ENCODE peak calls at places on chromosomes 1 and 21, in nine cellular contexts. Q is mammary epithelial cell; H is fibroblast of lung; U is ovary; C is upper lobe of right lung; F is CD8-positive, alpha-beta T cell; Y is psoas muscle; S is heart left ventricle; I is left ventricle myocardium inferior. G is an unnamed sample. For H3K4me1, the result is how much of the 10 kb centered on the place peaks cover.

GRCh38 chr1:23931481-23931880 is 18.3 kb upstream of the CNR2 start:
- DNase-seq in Q (no peak), H (no peak), U (no peak), C (no peak), F (no peak), Y (no peak), S (no peak), I (no peak), G (no peak)

GRCh38 chr1:8134546-8135235 is 108.6 kb upstream of the ERRFI1 start:
- DNase-seq in Q (no peak), H (peak), U (no peak), C (no peak), F (no peak), Y (no peak), S (no peak), I (no peak), G (peak)

GRCh38 chr21:35925497-35925896 is 134.8 kb downstream of the SETD4 start:
- DNase-seq in Q (peak), H (peak), U (no peak), C (no peak), F (no peak), Y (peak), S (no peak), I (no peak), G (peak)

GRCh38 chr1:47703161-47703825 is 265.4 kb downstream of the FOXD2 start:
- DNase-seq in Q (no peak), H (no peak), U (no peak), C (peak), F (no peak), Y (no peak), S (no peak), I (no peak), G (no peak)

GRCh38 chr1:168348146-168348709 is 67.6 kb downstream of the TBX19 start:
- DNase-seq in Q (no peak), H (no peak), U (no peak), C (no peak), F (no peak), Y (no peak), S (no peak), I (no peak), G (no peak)

GRCh38 chr1:65423884-65424655 is 3.6 kb downstream of the LEPR start:
- DNase-seq in Q (peak), H (peak), U (no peak), C (no peak), F (no peak), Y (no peak), S (no peak), I (no peak), G (no peak)

GRCh38 chr1:214331827-214332423 is 51.0 kb downstream of the SMYD2 start:
- DNase-seq in Q (peak), H (peak), U (peak), C (no peak), F (peak), Y (peak), S (no peak), I (no peak), G (no peak)

GRCh38 chr1:31753623-31754349 is 10.4 kb downstream of the ADGRB2 start:
- DNase-seq in Q (no peak), H (no peak), U (no peak), C (no peak), F (no peak), Y (peak), S (peak), I (peak), G (peak)

GRCh38 chr1:220991506-220991905 is 112.3 kb downstream of the HLX start:
- DNase-seq in Q (no peak), H (no peak), U (no peak), C (no peak), F (no peak), Y (no peak), S (no peak), I (no peak), G (no peak)

GRCh38 chr1:62314951-62315350 is 4.3 kb downstream of the KANK4 start:
- DNase-seq in Q (no peak), H (no peak), U (no peak), C (no peak), F (no peak), Y (no peak), S (no peak), I (no peak), G (no peak)

GRCh38 chr1:199742547-199742946 is 285.0 kb upstream of the NR5A2 start:
- DNase-seq in Q (peak), H (peak), U (no peak), C (no peak), F (no peak), Y (no peak), S (no peak), I (no peak), G (no peak)

GRCh38 chr1:67831850-67832513 is 1.3 kb downstream of the GNG12 start:
- DNase-seq in Q (peak), H (peak), U (peak), C (peak), F (no peak), Y (peak), S (peak), I (peak), G (peak)

GRCh38 chr1:239947789-239948188 is 143.9 kb upstream of the FMN2 start:
- DNase-seq in Q (no peak), H (peak), U (no peak), C (no peak), F (no peak), Y (no peak), S (no peak), I (no peak), G (no peak)

GRCh38 chr1:2204384-2205190 is 10.0 kb upstream of the FAAP20 start:
- DNase-seq in Q (no peak), H (peak), U (peak), C (peak), F (no peak), Y (peak), S (peak), I (peak), G (peak)

GRCh38 chr1:157352817-157353408 is 199.4 kb downstream of the FCRL5 start:
- DNase-seq in Q (no peak), H (no peak), U (no peak), C (no peak), F (no peak), Y (no peak), S (no peak), I (no peak), G (no peak)

GRCh38 chr1:88462481-88463261 is 221.4 kb upstream of the PKN2 start:
- DNase-seq in Q (peak), H (peak), U (peak), C (no peak), F (no peak), Y (peak), S (no peak), I (peak), G (no peak)

GRCh38 chr1:248406721-248407692 is 4.2 kb downstream of the OR2T1 start:
- DNase-seq in Q (no peak), H (no peak), U (no peak), C (no peak), F (no peak), Y (no peak), S (no peak), I (no peak), G (no peak)

GRCh38 chr1:205627956-205628355 is 3.9 kb downstream of the ELK4 start:
- DNase-seq in Q (no peak), H (no peak), U (no peak), C (no peak), F (no peak), Y (no peak), S (no peak), I (no peak), G (no peak)

GRCh38 chr1:43653339-43653738 is 3.4 kb downstream of the KDM4A start:
- DNase-seq in Q (peak), H (no peak), U (no peak), C (no peak), F (no peak), Y (no peak), S (no peak), I (no peak), G (no peak)

GRCh38 chr1:245212221-245212710 is 57.5 kb downstream of the KIF26B start:
- DNase-seq in Q (no peak), H (no peak), U (no peak), C (peak), F (no peak), Y (no peak), S (no peak), I (no peak), G (no peak)

GRCh38 chr1:77175230-77175844 is 43.9 kb downstream of the PIGK start:
- DNase-seq in Q (peak), H (peak), U (no peak), C (no peak), F (no peak), Y (no peak), S (no peak), I (no peak), G (no peak)

GRCh38 chr1:194194724-194195123 is 1008.3 kb upstream of the B3GALT2 start:
- DNase-seq in Q (no peak), H (peak), U (no peak), C (no peak), F (no peak), Y (no peak), S (no peak), I (no peak), G (no peak)

GRCh38 chr1:24954631-24955030 is 24.6 kb upstream of the RUNX3 start:
- DNase-seq in Q (no peak), H (no peak), U (no peak), C (no peak), F (no peak), Y (no peak), S (no peak), I (no peak), G (no peak)

GRCh38 chr1:40794915-40795715 is 11.5 kb downstream of the KCNQ4 start:
- DNase-seq in Q (no peak), H (no peak), U (no peak), C (no peak), F (no peak), Y (no peak), S (no peak), I (no peak), G (no peak)

GRCh38 chr1:7596126-7596755 is 174.9 kb upstream of the VAMP3 start:
- DNase-seq in Q (no peak), H (no peak), U (peak), C (peak), F (no peak), Y (no peak), S (no peak), I (no peak), G (no peak)

GRCh38 chr21:38082936-38083335 is 166.7 kb upstream of the KCNJ6 start:
- DNase-seq in Q (peak), H (no peak), U (no peak), C (no peak), F (no peak), Y (no peak), S (no peak), I (no peak), G (no peak)

GRCh38 chr1:113307771-113308451 is 82.4 kb upstream of the MAGI3 start:
- DNase-seq in Q (peak), H (peak), U (no peak), C (no peak), F (no peak), Y (no peak), S (no peak), I (no peak), G (peak)

GRCh38 chr1:208173749-208174148 is 70.4 kb downstream of the PLXNA2 start:
- DNase-seq in Q (no peak), H (peak), U (no peak), C (no peak), F (no peak), Y (no peak), S (no peak), I (no peak), G (no peak)

GRCh38 chr1:225097175-225097574 is 167.7 kb downstream of the DNAH14 start:
- DNase-seq in Q (no peak), H (no peak), U (no peak), C (no peak), F (no peak), Y (no peak), S (no peak), I (no peak), G (no peak)

GRCh38 chr1:217953922-217954321 is 322.8 kb downstream of the SPATA17 start:
- DNase-seq in Q (peak), H (no peak), U (no peak), C (no peak), F (no peak), Y (no peak), S (no peak), I (no peak), G (peak)

GRCh38 chr1:147598631-147599361 is 57.5 kb downstream of the BCL9 start:
- DNase-seq in Q (no peak), H (peak), U (peak), C (no peak), F (peak), Y (peak), S (no peak), I (no peak), G (peak)

GRCh38 chr1:51093566-51093965 is 8.5 kb upstream of the C1orf185 start:
- DNase-seq in Q (peak), H (peak), U (no peak), C (no peak), F (no peak), Y (no peak), S (no peak), I (no peak), G (no peak)
- H3K4me3 ChIP-seq in Q (no peak), H (no peak), U (no peak), C (no peak), F (no peak), Y (no peak), S (no peak), I (no peak), G (no peak)

DNA sequence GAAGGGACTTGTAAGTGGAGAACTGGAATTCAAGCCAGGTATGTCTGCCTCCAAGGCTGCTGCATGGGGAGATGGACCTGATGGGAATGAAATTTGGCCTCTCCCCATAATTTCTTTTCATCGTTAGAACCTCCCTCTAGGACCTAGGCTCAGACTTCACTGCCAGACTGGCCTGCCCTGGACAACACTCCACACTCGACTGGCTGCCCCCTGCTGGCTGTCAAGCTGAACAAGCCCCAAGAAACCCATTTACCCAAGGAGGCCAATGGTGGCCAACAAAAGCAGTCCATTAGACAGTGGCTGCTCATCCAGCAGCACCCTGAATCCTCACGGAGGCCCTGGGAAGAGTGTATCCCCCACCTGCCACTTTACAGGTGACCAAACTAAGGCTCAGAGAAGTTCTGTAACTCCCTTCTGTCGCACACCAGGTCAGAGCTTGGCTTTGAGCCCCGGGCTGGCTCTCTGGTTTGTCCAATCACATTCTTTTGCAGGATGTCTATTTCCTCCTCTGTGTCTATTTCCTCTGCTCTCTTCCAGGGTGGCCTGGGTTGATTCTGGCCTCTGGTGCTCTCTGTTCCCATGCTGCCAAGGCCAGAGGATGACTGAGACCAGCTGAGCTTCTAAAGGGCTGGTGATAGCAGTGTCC is 3.8 kb downstream of the RNF186 start:
- DNase-seq in Q (no peak), H (peak), U (no peak), C (peak), F (peak), Y (peak), S (no peak), I (peak), G (no peak)
- TF ChIP-seq CTCF in Q (peak), H (peak), U (no peak), C (peak), F (no peak), Y (peak), S (peak), I (peak), G (peak)

DNA sequence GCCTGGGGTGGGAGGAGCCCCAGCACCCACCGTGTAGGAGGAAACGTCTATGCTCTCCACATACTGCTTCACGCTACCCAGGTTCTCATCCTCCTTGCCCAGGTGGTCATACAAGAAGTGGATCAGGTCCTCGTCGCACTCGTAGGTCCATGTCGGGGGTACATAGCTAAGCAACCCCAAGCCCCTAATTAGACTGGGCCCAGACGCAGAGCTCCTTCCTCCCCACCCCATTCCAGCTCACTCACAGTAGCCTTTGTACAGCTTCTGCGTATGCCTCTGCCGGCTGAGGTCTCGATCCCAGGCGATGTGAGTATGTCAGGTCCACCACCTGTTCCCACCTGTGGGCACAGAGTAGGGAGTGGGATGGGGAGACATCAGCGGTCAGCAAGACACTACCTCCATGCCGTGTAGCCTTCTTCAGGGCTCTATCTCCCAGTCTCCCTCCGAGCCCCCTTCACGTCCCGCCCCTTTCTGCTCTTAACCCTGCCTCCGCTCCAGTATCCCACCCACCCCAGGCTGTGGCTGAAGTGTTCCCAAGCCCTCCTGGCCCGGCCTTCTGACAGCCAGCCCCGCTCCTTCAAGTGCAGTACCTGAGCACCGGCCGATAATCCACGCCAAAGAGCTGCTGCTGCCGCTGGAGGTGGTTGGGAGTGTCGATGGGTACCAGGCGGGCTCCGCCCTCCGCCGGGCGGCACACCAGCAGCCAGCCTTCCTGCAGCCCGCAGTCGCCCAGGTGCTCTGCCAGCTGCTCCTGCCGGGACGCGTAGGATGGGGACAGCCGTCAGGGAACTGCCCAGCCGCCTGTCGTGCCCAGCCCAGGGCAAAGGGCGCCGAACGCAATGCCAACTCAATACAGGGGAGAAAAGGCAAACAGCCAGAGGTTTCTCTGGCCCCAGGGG is 919 bp downstream of the HECTD3 start:
- DNase-seq in Q (peak), H (no peak), U (peak), C (peak), F (no peak), Y (no peak), S (no peak), I (peak), G (peak)
- H3K4me1 ChIP-seq in Q (under half), H (under half), U (under half), C (under half), F (under half), Y (under half), S (under half), I (half or more), G (under half)

GRCh38 chr1:17439250-17440073 is at the start of gene RCC2:
- DNase-seq in Q (peak), H (peak), U (peak), C (peak), F (peak), Y (peak), S (peak), I (peak), G (peak)

GRCh38 chr1:17441265-17441992 is 2.0 kb upstream of the RCC2 start:
- DNase-seq in Q (peak), H (peak), U (no peak), C (no peak), F (no peak), Y (no peak), S (no peak), I (no peak), G (no peak)

GRCh38 chr1:17440074-17440826 is 773 bp upstream of the RCC2 start:
- DNase-seq in Q (peak), H (no peak), U (no peak), C (no peak), F (no peak), Y (no peak), S (no peak), I (no peak), G (no peak)

GRCh38 chr1:17441993-17442357 is 2.5 kb upstream of the RCC2 start:
- DNase-seq in Q (no peak), H (no peak), U (no peak), C (no peak), F (no peak), Y (no peak), S (no peak), I (no peak), G (no peak)

DNA sequence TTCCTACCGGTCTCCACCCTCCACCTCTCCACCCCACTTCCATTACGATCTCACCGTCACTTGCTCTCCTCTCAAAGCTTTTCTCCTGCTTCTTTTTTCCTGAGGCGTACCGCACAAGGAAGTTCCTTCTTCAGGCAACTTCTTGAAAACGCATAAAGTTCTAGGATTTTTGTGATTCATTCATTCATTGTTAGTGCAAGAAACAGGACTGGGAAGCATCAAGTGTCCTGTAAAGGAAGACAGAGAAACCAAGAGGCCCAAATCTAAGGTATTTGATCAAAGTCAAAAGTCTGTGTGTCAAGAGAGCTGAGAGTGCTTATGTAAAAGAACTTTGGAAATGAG is 1.3 kb upstream of the RCC2 start:
- DNase-seq in Q (no peak), H (no peak), U (no peak), C (no peak), F (no peak), Y (no peak), S (no peak), I (no peak), G (no peak)
- H3K4me3 ChIP-seq in Q (peak), H (no peak), U (no peak), C (peak), F (no peak), Y (no peak), S (no peak), I (no peak), G (no peak)

GRCh38 chr1:59018860-59019259 is 235.0 kb upstream of the JUN start:
- DNase-seq in Q (no peak), H (no peak), U (no peak), C (no peak), F (no peak), Y (peak), S (peak), I (peak), G (no peak)
- TF ChIP-seq CTCF in Q (no peak), H (no peak), U (no peak), C (no peak), F (no peak), Y (no peak), S (no peak), I (no peak), G (no peak)

GRCh38 chr1:234582626-234583354 is 27.2 kb downstream of the IRF2BP2 start:
- DNase-seq in Q (no peak), H (peak), U (peak), C (no peak), F (no peak), Y (peak), S (peak), I (no peak), G (no peak)
- H3K4me1 ChIP-seq in Q (under half), H (under half), U (under half), C (under half), F (under half), Y (half or more), S (under half), I (half or more), G (under half)

G was measured in thyroid gland.